ENCODE peak calls at places on chromosomes 3 and 15, in six cellular contexts. One of them, this sample, is unnamed.

GRCh38 chr15:42494998-42495360 is 455 bp upstream of the SNAP23 start:
- DNase-seq in GM03348: peak
- DNase-seq in Jurkat, Clone E6-1: no peak
- DNase-seq in effector CD4-positive, alpha-beta T cell: peak
- DNase-seq in AG04450: no peak
- DNase-seq in DMS79 treated with DMSO at 0.1 percent for 48 hours: no peak
- DNase-seq in this sample: peak

GRCh38 chr3:34388836-34389235 is 590.4 kb downstream of the PDCD6IP start:
- DNase-seq in GM03348: no peak
- DNase-seq in Jurkat, Clone E6-1: no peak
- DNase-seq in effector CD4-positive, alpha-beta T cell: no peak
- DNase-seq in AG04450: no peak
- DNase-seq in DMS79 treated with DMSO at 0.1 percent for 48 hours: no peak
- DNase-seq in this sample: peak

GRCh38 chr15:50764331-50765201 is 940 bp downstream of the SPPL2A start:
- DNase-seq in GM03348: peak
- DNase-seq in Jurkat, Clone E6-1: no peak
- DNase-seq in effector CD4-positive, alpha-beta T cell: no peak
- DNase-seq in AG04450: no peak
- DNase-seq in DMS79 treated with DMSO at 0.1 percent for 48 hours: peak
- DNase-seq in this sample: peak

GRCh38 chr3:46406786-46407611 is at the start of the genes CCR5AS and CCRL2:
- DNase-seq in GM03348: peak
- DNase-seq in Jurkat, Clone E6-1: peak
- DNase-seq in effector CD4-positive, alpha-beta T cell: no peak
- DNase-seq in AG04450: no peak
- DNase-seq in DMS79 treated with DMSO at 0.1 percent for 48 hours: no peak
- DNase-seq in this sample: no peak

GRCh38 chr3:101867521-101867920 is 18.2 kb downstream of the NFKBIZ start:
- DNase-seq in GM03348: no peak
- DNase-seq in Jurkat, Clone E6-1: no peak
- DNase-seq in effector CD4-positive, alpha-beta T cell: no peak
- DNase-seq in AG04450: no peak
- DNase-seq in DMS79 treated with DMSO at 0.1 percent for 48 hours: no peak
- DNase-seq in this sample: no peak

GRCh38 chr3:4746241-4746958 is 232.8 kb upstream of the BHLHE40 start:
- DNase-seq in GM03348: no peak
- DNase-seq in Jurkat, Clone E6-1: no peak
- DNase-seq in effector CD4-positive, alpha-beta T cell: no peak
- DNase-seq in AG04450: no peak
- DNase-seq in DMS79 treated with DMSO at 0.1 percent for 48 hours: no peak
- DNase-seq in this sample: no peak

GRCh38 chr15:56467626-56468025 is 2.7 kb upstream of the MNS1 start:
- DNase-seq in GM03348: no peak
- DNase-seq in Jurkat, Clone E6-1: no peak
- DNase-seq in effector CD4-positive, alpha-beta T cell: no peak
- DNase-seq in AG04450: no peak
- DNase-seq in DMS79 treated with DMSO at 0.1 percent for 48 hours: no peak
- DNase-seq in this sample: no peak

GRCh38 chr3:45953536-45953935 is 10.3 kb downstream of the CXCR6 start:
- DNase-seq in GM03348: no peak
- DNase-seq in Jurkat, Clone E6-1: no peak
- DNase-seq in effector CD4-positive, alpha-beta T cell: no peak
- DNase-seq in AG04450: no peak
- DNase-seq in DMS79 treated with DMSO at 0.1 percent for 48 hours: no peak
- DNase-seq in this sample: no peak

GRCh38 chr3:68876112-68876713 is 56.1 kb downstream of the TAFA4 start:
- DNase-seq in GM03348: peak
- DNase-seq in Jurkat, Clone E6-1: peak
- DNase-seq in effector CD4-positive, alpha-beta T cell: peak
- DNase-seq in AG04450: peak
- DNase-seq in DMS79 treated with DMSO at 0.1 percent for 48 hours: peak
- DNase-seq in this sample: peak

GRCh38 chr3:197165890-197166289 is 132.5 kb downstream of the DLG1 start:
- DNase-seq in GM03348: no peak
- DNase-seq in Jurkat, Clone E6-1: no peak
- DNase-seq in effector CD4-positive, alpha-beta T cell: no peak
- DNase-seq in AG04450: no peak
- DNase-seq in DMS79 treated with DMSO at 0.1 percent for 48 hours: no peak
- DNase-seq in this sample: no peak

This sample was measured in adipocyte.